ENCODE peak calls at places on chromosomes 12 and 14, in seven cellular contexts. One of them, this sample, is unnamed.
A peak's percentile ranks its signal among the peaks of the same experiment; 100 is the strongest.

GRCh38 chr12:48342980-48343379 is 7.7 kb downstream of the ZNF641 start:
- DNase-seq in HepG2: no peak
- DNase-seq in H1: no peak
- DNase-seq in GM12878: no peak
- DNase-seq in SK-N-SH: no peak
- DNase-seq in HCT116: no peak
- DNase-seq in K562: no peak
- DNase-seq in this sample: no peak

GRCh38 chr12:52539024-52539820 is 13.7 kb downstream of the KRT71 start:
- DNase-seq in K562: no peak
- DNase-seq in GM12878: no peak
- DNase-seq in HepG2: no peak
- DNase-seq in SK-N-SH: no peak
- DNase-seq in H1: no peak
- DNase-seq in HCT116: no peak
- DNase-seq in this sample: peak; percentile 18

GRCh38 chr14:88559852-88560251 is 3.0 kb upstream of the ZC3H14 start:
- DNase-seq in H1: no peak
- DNase-seq in SK-N-SH: peak; percentile 41
- DNase-seq in K562: no peak
- DNase-seq in GM12878: no peak
- DNase-seq in HCT116: no peak
- DNase-seq in HepG2: peak; percentile 53
- DNase-seq in this sample: peak; percentile 38

GRCh38 chr14:69107407-69108003 is 45.4 kb downstream of the DCAF5 start:
- DNase-seq in SK-N-SH: peak; percentile 61
- DNase-seq in GM12878: peak; percentile 20
- DNase-seq in H1: no peak
- DNase-seq in K562: peak; percentile 14
- DNase-seq in HepG2: peak; percentile 69
- DNase-seq in HCT116: peak; percentile 60
- DNase-seq in this sample: no peak

GRCh38 chr12:47828967-47829482 is 9.3 kb upstream of the HDAC7 start:
- DNase-seq in HepG2: no peak
- DNase-seq in SK-N-SH: peak; percentile 83
- DNase-seq in K562: peak; percentile 89
- DNase-seq in HCT116: peak; percentile 41
- DNase-seq in H1: no peak
- DNase-seq in GM12878: no peak
- DNase-seq in this sample: peak; percentile 92

GRCh38 chr14:81751198-81751597 is 217.5 kb upstream of the SEL1L start:
- DNase-seq in GM12878: no peak
- DNase-seq in K562: no peak
- DNase-seq in SK-N-SH: no peak
- DNase-seq in HepG2: no peak
- DNase-seq in HCT116: no peak
- DNase-seq in H1: no peak
- DNase-seq in this sample: no peak

GRCh38 chr12:109358154-109358869 is 10.6 kb downstream of the MYO1H start:
- DNase-seq in K562: no peak
- DNase-seq in H1: no peak
- DNase-seq in HCT116: no peak
- DNase-seq in GM12878: peak; percentile 34
- DNase-seq in HepG2: no peak
- DNase-seq in SK-N-SH: peak; percentile 25
- DNase-seq in this sample: no peak

GRCh38 chr12:6765048-6765633 is 1.0 kb upstream of the PTMS start:
- DNase-seq in HCT116: no peak
- DNase-seq in H1: no peak
- DNase-seq in K562: peak; percentile 38
- DNase-seq in SK-N-SH: no peak
- DNase-seq in HepG2: no peak
- DNase-seq in GM12878: no peak
- DNase-seq in this sample: no peak

GRCh38 chr12:97899956-97900355 is 437.4 kb downstream of the RMST start:
- DNase-seq in HCT116: no peak
- DNase-seq in GM12878: no peak
- DNase-seq in HepG2: peak; percentile 62
- DNase-seq in H1: no peak
- DNase-seq in SK-N-SH: no peak
- DNase-seq in K562: no peak
- DNase-seq in this sample: no peak

GRCh38 chr12:49959570-49960473 is 1.9 kb upstream of the AQP5 start:
- DNase-seq in K562: no peak
- DNase-seq in HepG2: no peak
- DNase-seq in SK-N-SH: no peak
- DNase-seq in HCT116: peak; percentile 50
- DNase-seq in GM12878: no peak
- DNase-seq in H1: peak; percentile 60
- DNase-seq in this sample: peak; percentile 99

GRCh38 chr14:74476107-74476506 is 17.0 kb downstream of the NPC2 start:
- DNase-seq in GM12878: no peak
- DNase-seq in K562: no peak
- DNase-seq in SK-N-SH: no peak
- DNase-seq in HepG2: no peak
- DNase-seq in HCT116: no peak
- DNase-seq in H1: no peak
- DNase-seq in this sample: no peak

GRCh38 chr14:50347521-50347920 is 35.4 kb downstream of the DMAC2L start:
- DNase-seq in GM12878: no peak
- DNase-seq in HepG2: no peak
- DNase-seq in SK-N-SH: no peak
- DNase-seq in H1: no peak
- DNase-seq in K562: peak; percentile 34
- DNase-seq in HCT116: no peak
- DNase-seq in this sample: peak; percentile 48

GRCh38 chr12:114662512-114663177 is 21.3 kb downstream of the TBX3 start:
- DNase-seq in H1: no peak
- DNase-seq in GM12878: peak; percentile 3
- DNase-seq in HepG2: peak; percentile 71
- DNase-seq in HCT116: peak; percentile 57
- DNase-seq in SK-N-SH: peak; percentile 73
- DNase-seq in K562: peak; percentile 69
- DNase-seq in this sample: peak; percentile 83

GRCh38 chr14:89347885-89348284 is 69.1 kb downstream of the FOXN3 start:
- DNase-seq in HepG2: no peak
- DNase-seq in SK-N-SH: no peak
- DNase-seq in H1: no peak
- DNase-seq in K562: no peak
- DNase-seq in HCT116: no peak
- DNase-seq in GM12878: no peak
- DNase-seq in this sample: no peak

GRCh38 chr14:63432228-63432627 is 110.9 kb downstream of the PPP2R5E start:
- DNase-seq in HepG2: no peak
- DNase-seq in SK-N-SH: no peak
- DNase-seq in H1: no peak
- DNase-seq in K562: no peak
- DNase-seq in HCT116: no peak
- DNase-seq in GM12878: no peak
- DNase-seq in this sample: no peak

GRCh38 chr12:50283924-50284236 is 560 bp upstream of the LIMA1 start:
- DNase-seq in HCT116: no peak
- DNase-seq in GM12878: peak; percentile 4
- DNase-seq in SK-N-SH: no peak
- DNase-seq in H1: no peak
- DNase-seq in HepG2: no peak
- DNase-seq in K562: no peak
- DNase-seq in this sample: no peak

GRCh38 chr14:90757452-90757851 is 58.8 kb downstream of the TTC7B start:
- DNase-seq in K562: no peak
- DNase-seq in H1: no peak
- DNase-seq in SK-N-SH: no peak
- DNase-seq in GM12878: no peak
- DNase-seq in HCT116: no peak
- DNase-seq in HepG2: no peak
- DNase-seq in this sample: peak; percentile 44

GRCh38 chr12:128808651-128809050 is 15.1 kb downstream of the SLC15A4 start:
- DNase-seq in GM12878: no peak
- DNase-seq in K562: no peak
- DNase-seq in HepG2: no peak
- DNase-seq in H1: no peak
- DNase-seq in HCT116: no peak
- DNase-seq in SK-N-SH: no peak
- DNase-seq in this sample: no peak

GRCh38 chr14:74571901-74572828 is 39.9 kb downstream of the LTBP2 start:
- DNase-seq in HCT116: peak; percentile 78
- DNase-seq in SK-N-SH: no peak
- DNase-seq in K562: no peak
- DNase-seq in GM12878: no peak
- DNase-seq in HepG2: peak; percentile 38
- DNase-seq in H1: no peak
- DNase-seq in this sample: no peak

GRCh38 chr12:26648584-26648983 is 184.4 kb downstream of the ITPR2 start:
- DNase-seq in HCT116: no peak
- DNase-seq in HepG2: no peak
- DNase-seq in SK-N-SH: no peak
- DNase-seq in H1: no peak
- DNase-seq in GM12878: no peak
- DNase-seq in K562: no peak
- DNase-seq in this sample: no peak

GRCh38 chr12:106093246-106093645 is 45.5 kb downstream of the NUAK1 start:
- DNase-seq in SK-N-SH: no peak
- DNase-seq in K562: no peak
- DNase-seq in HCT116: no peak
- DNase-seq in HepG2: no peak
- DNase-seq in H1: no peak
- DNase-seq in GM12878: no peak
- DNase-seq in this sample: no peak

GRCh38 chr12:90959538-90960139 is 4.7 kb upstream of the CCER1 start:
- DNase-seq in H1: no peak
- DNase-seq in SK-N-SH: peak; percentile 43
- DNase-seq in HCT116: peak; percentile 39
- DNase-seq in GM12878: no peak
- DNase-seq in K562: peak; percentile 29
- DNase-seq in HepG2: peak; percentile 26
- DNase-seq in this sample: peak; percentile 52

GRCh38 chr14:45757655-45758054 is 504.7 kb upstream of the MIS18BP1 start:
- DNase-seq in H1: no peak
- DNase-seq in GM12878: no peak
- DNase-seq in HCT116: no peak
- DNase-seq in K562: no peak
- DNase-seq in SK-N-SH: no peak
- DNase-seq in HepG2: no peak
- DNase-seq in this sample: no peak

GRCh38 chr12:131736807-131737484 is 26.1 kb downstream of the SFSWAP start:
- DNase-seq in SK-N-SH: no peak
- DNase-seq in H1: peak; percentile 61
- DNase-seq in GM12878: no peak
- DNase-seq in K562: no peak
- DNase-seq in HepG2: no peak
- DNase-seq in HCT116: peak; percentile 95
- DNase-seq in this sample: peak; percentile 95

GRCh38 chr12:92108651-92109050 is 37.0 kb downstream of the BTG1 start:
- DNase-seq in H1: no peak
- DNase-seq in SK-N-SH: peak; percentile 20
- DNase-seq in GM12878: no peak
- DNase-seq in K562: no peak
- DNase-seq in HCT116: no peak
- DNase-seq in HepG2: no peak
- DNase-seq in this sample: peak; percentile 35

GRCh38 chr12:80625901-80626300 is 81.5 kb upstream of the MYF6 start:
- DNase-seq in HCT116: no peak
- DNase-seq in SK-N-SH: no peak
- DNase-seq in HepG2: no peak
- DNase-seq in H1: no peak
- DNase-seq in GM12878: no peak
- DNase-seq in K562: no peak
- DNase-seq in this sample: no peak

GRCh38 chr14:38201137-38201828 is 6.4 kb upstream of the SSTR1 start:
- DNase-seq in SK-N-SH: no peak
- DNase-seq in K562: no peak
- DNase-seq in GM12878: no peak
- DNase-seq in H1: no peak
- DNase-seq in HCT116: no peak
- DNase-seq in HepG2: no peak
- DNase-seq in this sample: no peak

GRCh38 chr14:95472819-95473251 is 43.6 kb downstream of the SYNE3 start:
- DNase-seq in SK-N-SH: no peak
- DNase-seq in HCT116: no peak
- DNase-seq in GM12878: no peak
- DNase-seq in HepG2: no peak
- DNase-seq in K562: no peak
- DNase-seq in H1: no peak
- DNase-seq in this sample: no peak

GRCh38 chr12:45568808-45569207 is 160.7 kb upstream of the ARID2 start:
- DNase-seq in HCT116: no peak
- DNase-seq in GM12878: no peak
- DNase-seq in H1: no peak
- DNase-seq in HepG2: no peak
- DNase-seq in SK-N-SH: no peak
- DNase-seq in K562: no peak
- DNase-seq in this sample: no peak

DNA sequence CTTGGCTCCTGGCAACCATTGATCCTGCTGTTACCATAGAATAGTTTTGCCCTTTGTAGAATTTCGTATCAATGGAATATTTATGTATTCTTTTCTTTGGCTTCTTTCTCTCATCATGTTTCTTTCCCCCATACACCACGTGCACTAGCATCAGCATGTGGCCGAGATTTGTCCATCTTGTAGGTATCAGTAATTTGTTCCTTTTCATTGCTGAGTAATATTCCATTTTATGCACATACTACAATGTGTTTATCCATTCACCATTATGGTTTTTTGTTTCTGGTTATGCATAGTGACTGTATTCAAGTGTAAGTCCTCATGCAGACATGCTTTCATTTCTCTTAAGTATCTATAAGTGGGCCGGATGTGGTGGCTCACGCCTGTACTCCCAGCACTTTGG is 4.5 kb upstream of the ISM2 start:
- DNase-seq in K562: no peak
- DNase-seq in HepG2: no peak
- DNase-seq in HCT116: no peak
- DNase-seq in SK-N-SH: no peak
- DNase-seq in H1: no peak
- DNase-seq in GM12878: no peak
- DNase-seq in this sample: no peak
- TF ChIP-seq JUND in K562: no peak
- TF ChIP-seq JUND in HepG2: no peak
- TF ChIP-seq JUND in HCT116: no peak
- TF ChIP-seq JUND in SK-N-SH: no peak
- TF ChIP-seq JUND in H1: no peak
- TF ChIP-seq JUND in GM12878: no peak
- TF ChIP-seq JUND in this sample: no peak

GRCh38 chr14:35401422-35401729 is 3.2 kb downstream of the NFKBIA start:
- DNase-seq in H1: no peak
- DNase-seq in SK-N-SH: no peak
- DNase-seq in K562: no peak
- DNase-seq in HCT116: no peak
- DNase-seq in HepG2: no peak
- DNase-seq in GM12878: no peak
- DNase-seq in this sample: no peak
- TF ChIP-seq JUND in H1: no peak
- TF ChIP-seq JUND in SK-N-SH: no peak
- TF ChIP-seq JUND in K562: no peak
- TF ChIP-seq JUND in HCT116: no peak
- TF ChIP-seq JUND in HepG2: no peak
- TF ChIP-seq JUND in GM12878: no peak
- TF ChIP-seq JUND in this sample: no peak

GRCh38 chr14:97213720-97214119 is 416.5 kb downstream of the VRK1 start:
- DNase-seq in GM12878: no peak
- DNase-seq in HCT116: no peak
- DNase-seq in H1: no peak
- DNase-seq in SK-N-SH: no peak
- DNase-seq in K562: no peak
- DNase-seq in HepG2: no peak
- DNase-seq in this sample: no peak
- TF ChIP-seq JUND in GM12878: no peak
- TF ChIP-seq JUND in HCT116: no peak
- TF ChIP-seq JUND in H1: no peak
- TF ChIP-seq JUND in SK-N-SH: no peak
- TF ChIP-seq JUND in K562: no peak
- TF ChIP-seq JUND in HepG2: no peak
- TF ChIP-seq JUND in this sample: no peak

GRCh38 chr14:102593841-102594170 is 1.4 kb downstream of the RCOR1 start:
- DNase-seq in HCT116: no peak
- DNase-seq in SK-N-SH: no peak
- DNase-seq in GM12878: no peak
- DNase-seq in K562: no peak
- DNase-seq in HepG2: no peak
- DNase-seq in H1: no peak
- DNase-seq in this sample: no peak
- TF ChIP-seq JUND in HCT116: no peak
- TF ChIP-seq JUND in SK-N-SH: no peak
- TF ChIP-seq JUND in GM12878: no peak
- TF ChIP-seq JUND in K562: no peak
- TF ChIP-seq JUND in HepG2: no peak
- TF ChIP-seq JUND in H1: no peak
- TF ChIP-seq JUND in this sample: no peak

This sample was measured in T47D.